ENCODE peak calls at places on chromosomes 2 and 18, in six cellular contexts. One of them, this sample, is unnamed.

GRCh38 chr2:43798300-43798699 is 24.5 kb downstream of the DYNC2LI1 start:
- DNase-seq in astrocyte of the spinal cord: no peak
- DNase-seq in PC-9: no peak
- DNase-seq in fibroblast of lung: no peak
- DNase-seq in H1: no peak
- DNase-seq in AG10803: no peak
- DNase-seq in this sample: no peak

GRCh38 chr2:111161971-111162370 is 41.3 kb downstream of the BCL2L11 start:
- DNase-seq in astrocyte of the spinal cord: no peak
- DNase-seq in PC-9: no peak
- DNase-seq in fibroblast of lung: no peak
- DNase-seq in H1: no peak
- DNase-seq in AG10803: no peak
- DNase-seq in this sample: no peak

GRCh38 chr18:70384181-70384790 is 95.4 kb downstream of the SOCS6 start:
- DNase-seq in astrocyte of the spinal cord: peak
- DNase-seq in PC-9: peak
- DNase-seq in fibroblast of lung: peak
- DNase-seq in H1: no peak
- DNase-seq in AG10803: peak
- DNase-seq in this sample: peak

GRCh38 chr2:218567797-218568189 is 358 bp downstream of the USP37 start:
- DNase-seq in astrocyte of the spinal cord: no peak
- DNase-seq in PC-9: no peak
- DNase-seq in fibroblast of lung: peak
- DNase-seq in H1: no peak
- DNase-seq in AG10803: no peak
- DNase-seq in this sample: peak

GRCh38 chr2:160271166-160272086 is 71.4 kb upstream of the ITGB6 start:
- DNase-seq in astrocyte of the spinal cord: no peak
- DNase-seq in PC-9: no peak
- DNase-seq in fibroblast of lung: peak
- DNase-seq in H1: no peak
- DNase-seq in AG10803: no peak
- DNase-seq in this sample: peak

GRCh38 chr2:30225131-30225762 is 6.1 kb upstream of the LBH start:
- DNase-seq in astrocyte of the spinal cord: peak
- DNase-seq in PC-9: no peak
- DNase-seq in fibroblast of lung: peak
- DNase-seq in H1: no peak
- DNase-seq in AG10803: peak
- DNase-seq in this sample: peak

GRCh38 chr2:70850905-70851304 is 15.3 kb upstream of the CD207 start:
- DNase-seq in astrocyte of the spinal cord: no peak
- DNase-seq in PC-9: no peak
- DNase-seq in fibroblast of lung: no peak
- DNase-seq in H1: no peak
- DNase-seq in AG10803: no peak
- DNase-seq in this sample: no peak

GRCh38 chr2:10253596-10254372 is 48.9 kb upstream of the HPCAL1 start:
- DNase-seq in astrocyte of the spinal cord: no peak
- DNase-seq in PC-9: no peak
- DNase-seq in fibroblast of lung: no peak
- DNase-seq in H1: no peak
- DNase-seq in AG10803: no peak
- DNase-seq in this sample: no peak

GRCh38 chr18:53941601-53942335 is 282.7 kb downstream of the MBD2 start:
- DNase-seq in astrocyte of the spinal cord: no peak
- DNase-seq in PC-9: no peak
- DNase-seq in fibroblast of lung: no peak
- DNase-seq in H1: no peak
- DNase-seq in AG10803: peak
- DNase-seq in this sample: no peak

GRCh38 chr18:6752200-6752873 is 22.8 kb downstream of the ARHGAP28 start:
- DNase-seq in astrocyte of the spinal cord: peak
- DNase-seq in PC-9: no peak
- DNase-seq in fibroblast of lung: peak
- DNase-seq in H1: peak
- DNase-seq in AG10803: peak
- DNase-seq in this sample: peak

GRCh38 chr2:125745514-125745913 is 910.4 kb upstream of the GYPC start:
- DNase-seq in astrocyte of the spinal cord: no peak
- DNase-seq in PC-9: peak
- DNase-seq in fibroblast of lung: peak
- DNase-seq in H1: peak
- DNase-seq in AG10803: no peak
- DNase-seq in this sample: no peak

GRCh38 chr18:23756590-23757540 is 67.6 kb downstream of the LAMA3 start:
- DNase-seq in astrocyte of the spinal cord: no peak
- DNase-seq in PC-9: no peak
- DNase-seq in fibroblast of lung: no peak
- DNase-seq in H1: no peak
- DNase-seq in AG10803: no peak
- DNase-seq in this sample: no peak

GRCh38 chr18:22136395-22136794 is 33.0 kb upstream of the GATA6 start:
- DNase-seq in astrocyte of the spinal cord: peak
- DNase-seq in PC-9: no peak
- DNase-seq in fibroblast of lung: peak
- DNase-seq in H1: no peak
- DNase-seq in AG10803: no peak
- DNase-seq in this sample: peak

GRCh38 chr2:150424361-150424760 is 63.1 kb downstream of the RND3 start:
- DNase-seq in astrocyte of the spinal cord: no peak
- DNase-seq in PC-9: no peak
- DNase-seq in fibroblast of lung: peak
- DNase-seq in H1: no peak
- DNase-seq in AG10803: no peak
- DNase-seq in this sample: no peak

GRCh38 chr2:118835739-118836410 is 11.6 kb downstream of the EN1 start:
- DNase-seq in astrocyte of the spinal cord: no peak
- DNase-seq in PC-9: no peak
- DNase-seq in fibroblast of lung: no peak
- DNase-seq in H1: no peak
- DNase-seq in AG10803: no peak
- DNase-seq in this sample: no peak

GRCh38 chr18:77191241-77191751 is 58.4 kb upstream of the GALR1 start:
- DNase-seq in astrocyte of the spinal cord: peak
- DNase-seq in PC-9: no peak
- DNase-seq in fibroblast of lung: peak
- DNase-seq in H1: no peak
- DNase-seq in AG10803: peak
- DNase-seq in this sample: peak

GRCh38 chr2:219632758-219633101 is 5.3 kb downstream of the SLC4A3 start:
- DNase-seq in astrocyte of the spinal cord: no peak
- DNase-seq in PC-9: no peak
- DNase-seq in fibroblast of lung: no peak
- DNase-seq in H1: no peak
- DNase-seq in AG10803: no peak
- DNase-seq in this sample: no peak
- H3K4me3 ChIP-seq in astrocyte of the spinal cord: no peak
- H3K4me3 ChIP-seq in PC-9: no peak
- H3K4me3 ChIP-seq in fibroblast of lung: no peak
- H3K4me3 ChIP-seq in H1: no peak
- H3K4me3 ChIP-seq in AG10803: no peak
- H3K4me3 ChIP-seq in this sample: no peak

GRCh38 chr2:241936457-241937133 is 67.1 kb downstream of the RTP5 start:
- DNase-seq in astrocyte of the spinal cord: no peak
- DNase-seq in PC-9: no peak
- DNase-seq in fibroblast of lung: no peak
- DNase-seq in H1: no peak
- DNase-seq in AG10803: no peak
- DNase-seq in this sample: no peak
- TF ChIP-seq CTCF in astrocyte of the spinal cord: no peak
- TF ChIP-seq CTCF in PC-9: no peak
- TF ChIP-seq CTCF in fibroblast of lung: no peak
- TF ChIP-seq CTCF in H1: no peak
- TF ChIP-seq CTCF in AG10803: no peak
- TF ChIP-seq CTCF in this sample: no peak

DNA sequence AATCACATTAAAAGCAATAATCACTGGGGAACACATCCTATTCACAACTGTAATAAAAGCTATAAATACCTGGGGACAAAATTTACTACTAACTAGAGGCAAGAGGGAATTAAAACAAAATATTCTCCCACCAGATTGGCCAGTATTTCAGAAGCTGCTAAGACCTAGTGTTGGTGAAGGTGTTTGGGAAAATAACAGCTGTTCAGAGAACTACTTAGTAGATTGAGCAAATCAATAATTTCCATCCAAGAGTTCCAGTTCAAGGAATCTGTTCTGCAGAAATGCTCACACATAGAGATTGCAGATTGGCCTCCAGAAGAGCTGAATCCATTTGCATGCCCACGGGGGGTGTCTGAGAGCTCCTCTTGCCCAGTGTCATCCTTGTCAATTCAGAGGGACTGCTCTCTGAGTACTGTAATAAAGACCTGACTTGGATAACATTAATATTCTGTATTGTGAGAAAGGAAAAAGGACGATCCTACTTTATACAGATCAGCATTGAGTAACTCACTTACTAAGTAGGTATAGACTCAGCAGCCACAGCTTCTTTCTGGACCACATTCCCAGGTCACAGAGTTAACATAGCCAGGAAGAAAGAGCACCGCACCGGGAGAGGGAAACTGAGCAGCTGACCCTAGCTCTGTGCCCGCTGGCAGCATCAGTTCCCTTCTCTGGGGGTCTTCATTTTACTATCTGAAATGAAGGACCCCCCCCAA is 5.6 kb downstream of the TUBB6 start:
- DNase-seq in astrocyte of the spinal cord: no peak
- DNase-seq in PC-9: no peak
- DNase-seq in fibroblast of lung: no peak
- DNase-seq in H1: no peak
- DNase-seq in AG10803: no peak
- DNase-seq in this sample: no peak
- H3K4me3 ChIP-seq in astrocyte of the spinal cord: no peak
- H3K4me3 ChIP-seq in PC-9: no peak
- H3K4me3 ChIP-seq in fibroblast of lung: no peak
- H3K4me3 ChIP-seq in H1: no peak
- H3K4me3 ChIP-seq in AG10803: no peak
- H3K4me3 ChIP-seq in this sample: no peak

GRCh38 chr18:47997338-47997780 is 66.9 kb upstream of the SMAD2 start:
- DNase-seq in astrocyte of the spinal cord: no peak
- DNase-seq in PC-9: no peak
- DNase-seq in fibroblast of lung: no peak
- DNase-seq in H1: peak
- DNase-seq in AG10803: no peak
- DNase-seq in this sample: no peak
- TF ChIP-seq CTCF in astrocyte of the spinal cord: peak
- TF ChIP-seq CTCF in PC-9: peak
- TF ChIP-seq CTCF in fibroblast of lung: peak
- TF ChIP-seq CTCF in H1: peak
- TF ChIP-seq CTCF in AG10803: peak
- TF ChIP-seq CTCF in this sample: peak

GRCh38 chr2:168851674-168852320 is 38.4 kb downstream of the SPC25 start:
- DNase-seq in astrocyte of the spinal cord: peak
- DNase-seq in PC-9: no peak
- DNase-seq in fibroblast of lung: peak
- DNase-seq in H1: no peak
- DNase-seq in AG10803: peak
- DNase-seq in this sample: peak

GRCh38 chr2:168852487-168852886 is 37.7 kb downstream of the SPC25 start:
- DNase-seq in astrocyte of the spinal cord: no peak
- DNase-seq in PC-9: no peak
- DNase-seq in fibroblast of lung: no peak
- DNase-seq in H1: no peak
- DNase-seq in AG10803: no peak
- DNase-seq in this sample: no peak

GRCh38 chr2:168853471-168853870 is 36.8 kb downstream of the SPC25 start:
- DNase-seq in astrocyte of the spinal cord: no peak
- DNase-seq in PC-9: no peak
- DNase-seq in fibroblast of lung: no peak
- DNase-seq in H1: no peak
- DNase-seq in AG10803: no peak
- DNase-seq in this sample: no peak

GRCh38 chr2:168849610-168850009 is 40.6 kb downstream of the SPC25 start:
- DNase-seq in astrocyte of the spinal cord: peak
- DNase-seq in PC-9: no peak
- DNase-seq in fibroblast of lung: peak
- DNase-seq in H1: peak
- DNase-seq in AG10803: peak
- DNase-seq in this sample: peak

DNA sequence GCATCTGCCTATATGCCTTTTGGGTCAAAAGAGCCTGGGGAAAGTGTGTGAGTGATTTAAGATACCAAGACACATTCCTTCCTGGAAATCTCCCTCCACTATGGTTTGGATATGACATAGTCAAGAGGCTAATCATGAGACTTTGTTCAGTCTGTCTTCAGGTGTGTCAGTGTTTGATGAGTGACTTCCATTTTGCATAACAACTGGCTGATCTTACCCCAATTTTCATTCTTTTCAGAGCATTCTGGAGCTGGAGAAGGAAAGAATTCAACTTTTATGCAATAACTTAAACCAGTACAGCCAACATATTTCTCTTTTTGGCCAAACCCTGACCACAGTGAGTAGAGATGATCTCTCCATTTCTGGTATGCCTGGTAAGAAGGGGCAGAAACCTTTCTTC is 39.4 kb downstream of the SPC25 start:
- DNase-seq in astrocyte of the spinal cord: no peak
- DNase-seq in PC-9: no peak
- DNase-seq in fibroblast of lung: no peak
- DNase-seq in H1: no peak
- DNase-seq in AG10803: peak
- DNase-seq in this sample: peak
- H3K4me3 ChIP-seq in astrocyte of the spinal cord: no peak
- H3K4me3 ChIP-seq in PC-9: no peak
- H3K4me3 ChIP-seq in fibroblast of lung: no peak
- H3K4me3 ChIP-seq in H1: no peak
- H3K4me3 ChIP-seq in AG10803: no peak
- H3K4me3 ChIP-seq in this sample: no peak

GRCh38 chr2:223100061-223100511 is 48.1 kb downstream of the KCNE4 start:
- DNase-seq in astrocyte of the spinal cord: peak
- DNase-seq in PC-9: no peak
- DNase-seq in fibroblast of lung: peak
- DNase-seq in H1: no peak
- DNase-seq in AG10803: peak
- DNase-seq in this sample: peak
- TF ChIP-seq CTCF in astrocyte of the spinal cord: no peak
- TF ChIP-seq CTCF in PC-9: no peak
- TF ChIP-seq CTCF in fibroblast of lung: no peak
- TF ChIP-seq CTCF in H1: no peak
- TF ChIP-seq CTCF in AG10803: no peak
- TF ChIP-seq CTCF in this sample: no peak

DNA sequence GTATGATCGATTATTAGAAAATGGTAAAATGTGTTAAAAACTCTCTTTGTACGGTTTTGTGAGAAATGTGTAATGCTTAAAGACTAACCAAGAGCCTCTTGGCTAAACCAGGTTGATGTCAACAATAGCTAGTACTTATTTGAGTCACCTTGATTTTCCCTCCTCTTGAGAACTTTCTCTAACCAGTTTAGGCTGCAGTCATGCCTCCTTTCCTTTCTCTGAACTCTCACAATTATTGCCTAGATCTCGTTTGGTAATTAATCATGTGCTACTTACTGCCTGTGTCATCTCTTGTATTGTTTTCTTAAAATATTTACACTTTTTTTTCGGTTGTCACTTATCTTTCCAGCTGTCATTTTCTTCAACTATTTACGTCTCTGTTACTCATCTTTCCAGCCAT is 1.1 kb upstream of the EPC2 start:
- DNase-seq in astrocyte of the spinal cord: no peak
- DNase-seq in PC-9: no peak
- DNase-seq in fibroblast of lung: no peak
- DNase-seq in H1: no peak
- DNase-seq in AG10803: no peak
- DNase-seq in this sample: no peak
- H3K4me3 ChIP-seq in astrocyte of the spinal cord: peak
- H3K4me3 ChIP-seq in PC-9: peak
- H3K4me3 ChIP-seq in fibroblast of lung: no peak
- H3K4me3 ChIP-seq in H1: peak
- H3K4me3 ChIP-seq in AG10803: peak
- H3K4me3 ChIP-seq in this sample: peak